ENCODE peak calls at places on chromosomes 1 and 21, in six cellular contexts. One of them, this sample, is unnamed. For H3K4me1, the result is how much of the 10 kb centered on the place peaks cover.

GRCh38 chr1:51168266-51168845 is 66.3 kb downstream of the C1orf185 start:
- DNase-seq in pancreas: no peak
- DNase-seq in psoas muscle: no peak
- DNase-seq in heart left ventricle: no peak
- DNase-seq in cardiac muscle cell: no peak
- DNase-seq in adrenal gland: no peak
- DNase-seq in this sample: no peak

GRCh38 chr1:1756661-1757421 is 21.4 kb downstream of the NADK start:
- DNase-seq in psoas muscle: no peak
- DNase-seq in adrenal gland: no peak
- DNase-seq in cardiac muscle cell: no peak
- DNase-seq in heart left ventricle: no peak
- DNase-seq in pancreas: no peak
- DNase-seq in this sample: no peak

GRCh38 chr1:11498956-11499824 is 20.2 kb downstream of the DISP3 start:
- DNase-seq in heart left ventricle: no peak
- DNase-seq in pancreas: no peak
- DNase-seq in adrenal gland: no peak
- DNase-seq in psoas muscle: no peak
- DNase-seq in cardiac muscle cell: no peak
- DNase-seq in this sample: no peak

GRCh38 chr1:230827081-230827681 is 41.1 kb downstream of the C1orf198 start:
- DNase-seq in pancreas: no peak
- DNase-seq in psoas muscle: no peak
- DNase-seq in adrenal gland: no peak
- DNase-seq in heart left ventricle: peak
- DNase-seq in cardiac muscle cell: no peak
- DNase-seq in this sample: no peak

GRCh38 chr1:229448373-229448772 is 14.5 kb upstream of the ACTA1 start:
- DNase-seq in adrenal gland: no peak
- DNase-seq in pancreas: no peak
- DNase-seq in heart left ventricle: no peak
- DNase-seq in psoas muscle: no peak
- DNase-seq in cardiac muscle cell: no peak
- DNase-seq in this sample: no peak

GRCh38 chr1:240468616-240469015 is 143.3 kb downstream of the GREM2 start:
- DNase-seq in psoas muscle: no peak
- DNase-seq in pancreas: no peak
- DNase-seq in adrenal gland: no peak
- DNase-seq in cardiac muscle cell: no peak
- DNase-seq in heart left ventricle: no peak
- DNase-seq in this sample: no peak

GRCh38 chr1:168093616-168094015 is 43.1 kb downstream of the GPR161 start:
- DNase-seq in heart left ventricle: no peak
- DNase-seq in cardiac muscle cell: no peak
- DNase-seq in adrenal gland: no peak
- DNase-seq in psoas muscle: no peak
- DNase-seq in pancreas: no peak
- DNase-seq in this sample: peak

GRCh38 chr1:53634571-53634979 is 104.4 kb downstream of the GLIS1 start:
- DNase-seq in cardiac muscle cell: no peak
- DNase-seq in heart left ventricle: no peak
- DNase-seq in adrenal gland: no peak
- DNase-seq in psoas muscle: no peak
- DNase-seq in pancreas: no peak
- DNase-seq in this sample: no peak

GRCh38 chr1:226816585-226816984 is 53.8 kb upstream of the PSEN2 start:
- DNase-seq in pancreas: no peak
- DNase-seq in psoas muscle: no peak
- DNase-seq in cardiac muscle cell: no peak
- DNase-seq in adrenal gland: no peak
- DNase-seq in heart left ventricle: no peak
- DNase-seq in this sample: no peak

DNA sequence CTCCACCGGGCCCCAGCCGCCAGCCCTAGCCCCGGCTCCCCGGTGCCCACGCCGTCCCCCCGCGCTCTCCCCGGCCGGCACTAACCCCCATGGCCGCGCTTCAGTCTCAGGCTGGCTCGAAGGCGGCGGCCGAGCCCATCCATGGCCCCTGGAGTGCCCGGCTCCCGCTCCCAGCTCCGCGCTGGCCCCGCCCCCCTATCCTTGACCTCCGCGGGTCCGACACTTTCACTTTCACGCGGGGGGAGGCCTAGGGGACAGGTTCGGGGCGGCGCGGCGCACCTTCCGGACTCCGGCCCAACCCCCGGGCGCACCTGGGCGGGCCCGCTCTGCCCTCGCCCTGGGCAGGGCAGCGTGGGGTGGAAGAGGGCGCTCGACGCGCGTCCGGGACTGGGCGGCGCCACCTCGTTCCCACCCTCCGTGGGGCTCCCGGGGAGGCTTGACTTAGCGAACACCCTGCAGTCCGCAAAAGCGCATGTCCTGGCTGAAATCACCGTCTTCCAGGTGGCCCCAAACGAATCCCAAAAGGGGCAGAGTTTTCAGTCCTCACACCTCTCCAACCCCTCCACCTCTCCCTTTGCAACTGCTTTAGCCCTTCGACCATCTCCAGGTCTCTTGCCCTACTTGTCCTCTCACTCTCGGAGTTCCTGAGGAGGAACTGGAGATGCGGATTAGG is 3.9 kb upstream of the DENND2D start:
- DNase-seq in psoas muscle: peak
- DNase-seq in adrenal gland: peak
- DNase-seq in cardiac muscle cell: no peak
- DNase-seq in heart left ventricle: peak
- DNase-seq in pancreas: peak
- DNase-seq in this sample: peak
- H3K4me1 ChIP-seq in psoas muscle: under half
- H3K4me1 ChIP-seq in adrenal gland: under half
- H3K4me1 ChIP-seq in cardiac muscle cell: under half
- H3K4me1 ChIP-seq in heart left ventricle: under half
- H3K4me1 ChIP-seq in pancreas: under half
- H3K4me1 ChIP-seq in this sample: under half

GRCh38 chr21:28216976-28217523 is 775.6 kb downstream of the LTN1 start:
- DNase-seq in adrenal gland: no peak
- DNase-seq in cardiac muscle cell: no peak
- DNase-seq in heart left ventricle: no peak
- DNase-seq in pancreas: no peak
- DNase-seq in psoas muscle: no peak
- DNase-seq in this sample: no peak
- H3K27ac ChIP-seq in adrenal gland: no peak
- H3K27ac ChIP-seq in cardiac muscle cell: no peak
- H3K27ac ChIP-seq in heart left ventricle: no peak
- H3K27ac ChIP-seq in pancreas: no peak
- H3K27ac ChIP-seq in psoas muscle: no peak
- H3K27ac ChIP-seq in this sample: no peak

GRCh38 chr1:62962794-62963776 is 179.2 kb downstream of the ATG4C start:
- DNase-seq in heart left ventricle: peak
- DNase-seq in pancreas: peak
- DNase-seq in psoas muscle: no peak
- DNase-seq in cardiac muscle cell: peak
- DNase-seq in adrenal gland: peak
- DNase-seq in this sample: peak
- TF ChIP-seq CTCF in heart left ventricle: peak
- TF ChIP-seq CTCF in pancreas: no peak
- TF ChIP-seq CTCF in psoas muscle: peak
- TF ChIP-seq CTCF in cardiac muscle cell: peak
- TF ChIP-seq CTCF in adrenal gland: peak
- TF ChIP-seq CTCF in this sample: peak

GRCh38 chr1:201731142-201731541 is 97.8 kb upstream of the IPO9 start:
- DNase-seq in heart left ventricle: no peak
- DNase-seq in psoas muscle: no peak
- DNase-seq in adrenal gland: no peak
- DNase-seq in cardiac muscle cell: no peak
- DNase-seq in pancreas: no peak
- DNase-seq in this sample: no peak

GRCh38 chr1:201731592-201731991 is 97.4 kb upstream of the IPO9 start:
- DNase-seq in psoas muscle: no peak
- DNase-seq in heart left ventricle: peak
- DNase-seq in cardiac muscle cell: peak
- DNase-seq in adrenal gland: no peak
- DNase-seq in pancreas: no peak
- DNase-seq in this sample: no peak

GRCh38 chr1:201728731-201729130 is 100.2 kb upstream of the IPO9 start:
- DNase-seq in heart left ventricle: no peak
- DNase-seq in pancreas: no peak
- DNase-seq in adrenal gland: no peak
- DNase-seq in psoas muscle: no peak
- DNase-seq in cardiac muscle cell: no peak
- DNase-seq in this sample: no peak

GRCh38 chr1:201732351-201732750 is 96.6 kb upstream of the IPO9 start:
- DNase-seq in adrenal gland: no peak
- DNase-seq in pancreas: no peak
- DNase-seq in heart left ventricle: no peak
- DNase-seq in cardiac muscle cell: peak
- DNase-seq in psoas muscle: no peak
- DNase-seq in this sample: no peak

GRCh38 chr1:201730611-201731010 is 98.3 kb upstream of the IPO9 start:
- DNase-seq in heart left ventricle: no peak
- DNase-seq in adrenal gland: no peak
- DNase-seq in psoas muscle: no peak
- DNase-seq in pancreas: no peak
- DNase-seq in cardiac muscle cell: no peak
- DNase-seq in this sample: no peak
- H3K4me1 ChIP-seq in heart left ventricle: half or more
- H3K4me1 ChIP-seq in adrenal gland: under half
- H3K4me1 ChIP-seq in psoas muscle: under half
- H3K4me1 ChIP-seq in pancreas: under half
- H3K4me1 ChIP-seq in cardiac muscle cell: half or more
- H3K4me1 ChIP-seq in this sample: under half

DNA sequence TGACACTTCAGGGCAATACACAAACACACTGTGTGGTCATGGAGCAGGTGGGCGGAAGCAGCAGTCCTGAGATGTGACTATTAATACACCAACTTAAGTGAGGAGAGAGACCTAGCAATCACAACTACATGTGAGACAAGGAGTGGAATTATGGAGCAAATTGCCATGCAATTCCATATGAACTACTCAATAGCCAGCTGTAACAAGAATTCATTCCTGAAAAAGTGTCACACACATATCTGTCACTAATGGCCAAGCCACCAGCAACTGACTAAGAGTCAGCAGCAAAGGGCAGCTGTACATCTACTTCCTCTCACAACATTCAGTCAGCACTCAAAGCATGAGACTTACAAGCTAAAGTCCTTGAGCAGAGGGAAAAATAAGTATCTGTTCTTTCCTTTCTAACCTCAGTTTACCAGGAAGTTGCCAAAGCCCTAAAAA is 46.2 kb downstream of the GPR3 start:
- DNase-seq in pancreas: no peak
- DNase-seq in cardiac muscle cell: no peak
- DNase-seq in psoas muscle: no peak
- DNase-seq in adrenal gland: peak
- DNase-seq in heart left ventricle: no peak
- DNase-seq in this sample: no peak
- H3K27ac ChIP-seq in pancreas: no peak
- H3K27ac ChIP-seq in cardiac muscle cell: peak
- H3K27ac ChIP-seq in psoas muscle: peak
- H3K27ac ChIP-seq in adrenal gland: no peak
- H3K27ac ChIP-seq in heart left ventricle: peak
- H3K27ac ChIP-seq in this sample: peak

DNA sequence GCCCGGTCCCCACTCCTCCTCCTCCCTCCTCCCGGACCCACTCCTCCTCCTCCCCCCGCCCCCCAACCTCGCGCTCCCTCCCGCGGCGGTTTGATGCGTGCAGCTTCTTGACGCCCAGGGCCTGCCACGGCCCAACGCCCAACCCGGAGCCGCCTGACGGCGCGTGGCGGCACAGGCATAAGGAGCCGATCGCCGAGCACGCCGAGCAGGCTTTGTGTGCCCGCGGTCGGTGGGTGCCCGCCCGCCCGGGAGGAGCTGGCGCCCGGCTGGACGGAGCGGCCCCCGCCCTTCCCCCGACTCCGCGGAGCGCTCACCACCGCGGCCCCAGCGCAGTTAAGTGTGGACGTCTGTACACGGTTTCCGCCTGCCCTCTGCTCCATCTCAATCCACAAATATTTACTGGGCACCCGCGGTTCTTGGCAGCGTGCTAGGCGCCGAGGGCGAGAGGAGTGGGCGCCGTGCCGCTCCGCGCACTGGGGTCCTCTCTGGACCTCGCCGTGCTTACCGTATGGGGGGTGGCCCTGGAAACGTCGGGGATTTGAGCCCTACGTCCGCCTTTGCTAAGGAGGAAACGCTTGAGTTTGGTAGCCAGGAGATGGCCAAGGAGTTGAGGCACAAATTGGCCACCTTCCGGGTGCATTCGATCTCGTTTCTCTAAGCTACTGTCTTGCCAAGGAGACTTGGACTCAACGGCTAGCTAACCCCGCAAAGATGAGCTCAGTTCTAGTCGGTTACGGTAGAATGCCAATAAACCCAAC is 428 bp upstream of the HDGF start:
- DNase-seq in psoas muscle: peak
- DNase-seq in cardiac muscle cell: peak
- DNase-seq in adrenal gland: peak
- DNase-seq in heart left ventricle: peak
- DNase-seq in pancreas: peak
- DNase-seq in this sample: peak
- TF ChIP-seq CTCF in psoas muscle: no peak
- TF ChIP-seq CTCF in cardiac muscle cell: peak
- TF ChIP-seq CTCF in adrenal gland: no peak
- TF ChIP-seq CTCF in heart left ventricle: no peak
- TF ChIP-seq CTCF in pancreas: no peak
- TF ChIP-seq CTCF in this sample: no peak

DNA sequence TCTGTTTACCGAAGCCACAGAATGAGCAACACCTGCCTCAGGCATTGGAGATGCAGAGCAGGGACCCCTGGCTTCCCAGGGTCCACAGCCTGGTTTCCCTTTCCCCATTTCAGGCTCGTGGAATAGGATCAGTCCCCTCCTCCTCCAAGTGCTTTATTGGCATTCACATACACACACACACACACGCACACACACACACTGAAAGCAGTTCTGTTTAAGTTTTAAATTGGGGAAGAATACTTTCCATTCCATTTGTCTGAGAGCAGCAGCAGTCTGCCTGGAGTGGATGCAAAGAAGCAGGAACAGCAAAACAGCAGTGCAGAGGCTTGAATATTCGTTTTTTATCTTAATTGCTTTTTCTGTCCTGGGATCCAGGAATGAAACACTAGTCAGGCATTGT is 7.0 kb downstream of the CYB561D1 start:
- DNase-seq in heart left ventricle: no peak
- DNase-seq in cardiac muscle cell: no peak
- DNase-seq in adrenal gland: no peak
- DNase-seq in pancreas: no peak
- DNase-seq in psoas muscle: no peak
- DNase-seq in this sample: no peak
- H3K4me1 ChIP-seq in heart left ventricle: under half
- H3K4me1 ChIP-seq in cardiac muscle cell: under half
- H3K4me1 ChIP-seq in adrenal gland: under half
- H3K4me1 ChIP-seq in pancreas: under half
- H3K4me1 ChIP-seq in psoas muscle: under half
- H3K4me1 ChIP-seq in this sample: under half